ENCODE peak calls at places on chromosomes 5 and 9, in nine cellular contexts. One of them, this sample, is unnamed.

GRCh38 chr5:51621156-51621555 is 237.9 kb downstream of the ISL1 start:
- DNase-seq in C1 segment of cervical spinal cord: no peak
- DNase-seq in COR-L47: no peak
- DNase-seq in dermis blood vessel endothelial cell: no peak
- DNase-seq in KG1: no peak
- DNase-seq in ecto neural progenitor cell: no peak
- DNase-seq in activated T-cell treated with anti-CD3 and anti-CD28 coated beads for 1 hour: no peak
- DNase-seq in germinal center: no peak
- DNase-seq in MCF 10A: no peak
- DNase-seq in this sample: no peak

GRCh38 chr5:133899506-133899905 is 68.9 kb downstream of the C5orf15 start:
- DNase-seq in C1 segment of cervical spinal cord: no peak
- DNase-seq in COR-L47: no peak
- DNase-seq in dermis blood vessel endothelial cell: no peak
- DNase-seq in KG1: no peak
- DNase-seq in ecto neural progenitor cell: no peak
- DNase-seq in activated T-cell treated with anti-CD3 and anti-CD28 coated beads for 1 hour: no peak
- DNase-seq in germinal center: no peak
- DNase-seq in MCF 10A: no peak
- DNase-seq in this sample: no peak

GRCh38 chr9:74309654-74310053 is 187.5 kb upstream of the RORB start:
- DNase-seq in C1 segment of cervical spinal cord: no peak
- DNase-seq in COR-L47: no peak
- DNase-seq in dermis blood vessel endothelial cell: no peak
- DNase-seq in KG1: no peak
- DNase-seq in ecto neural progenitor cell: no peak
- DNase-seq in activated T-cell treated with anti-CD3 and anti-CD28 coated beads for 1 hour: no peak
- DNase-seq in germinal center: no peak
- DNase-seq in MCF 10A: no peak
- DNase-seq in this sample: no peak

GRCh38 chr9:81613002-81613750 is 76.2 kb downstream of the TLE1 start:
- DNase-seq in C1 segment of cervical spinal cord: no peak
- DNase-seq in COR-L47: no peak
- DNase-seq in dermis blood vessel endothelial cell: peak
- DNase-seq in KG1: no peak
- DNase-seq in ecto neural progenitor cell: no peak
- DNase-seq in activated T-cell treated with anti-CD3 and anti-CD28 coated beads for 1 hour: no peak
- DNase-seq in germinal center: no peak
- DNase-seq in MCF 10A: no peak
- DNase-seq in this sample: no peak

GRCh38 chr9:98118640-98119601 is at the start of gene TRIM14:
- DNase-seq in C1 segment of cervical spinal cord: no peak
- DNase-seq in COR-L47: peak
- DNase-seq in dermis blood vessel endothelial cell: peak
- DNase-seq in KG1: peak
- DNase-seq in ecto neural progenitor cell: peak
- DNase-seq in activated T-cell treated with anti-CD3 and anti-CD28 coated beads for 1 hour: peak
- DNase-seq in germinal center: peak
- DNase-seq in MCF 10A: peak
- DNase-seq in this sample: peak

GRCh38 chr9:127664678-127665507 is 41.9 kb upstream of the CFAP157 start:
- DNase-seq in C1 segment of cervical spinal cord: no peak
- DNase-seq in COR-L47: no peak
- DNase-seq in dermis blood vessel endothelial cell: no peak
- DNase-seq in KG1: no peak
- DNase-seq in ecto neural progenitor cell: no peak
- DNase-seq in activated T-cell treated with anti-CD3 and anti-CD28 coated beads for 1 hour: no peak
- DNase-seq in germinal center: no peak
- DNase-seq in MCF 10A: no peak
- DNase-seq in this sample: no peak

GRCh38 chr5:21654551-21654950 is 1198.6 kb downstream of the CDH12 start:
- DNase-seq in C1 segment of cervical spinal cord: no peak
- DNase-seq in COR-L47: no peak
- DNase-seq in dermis blood vessel endothelial cell: no peak
- DNase-seq in KG1: no peak
- DNase-seq in ecto neural progenitor cell: no peak
- DNase-seq in activated T-cell treated with anti-CD3 and anti-CD28 coated beads for 1 hour: no peak
- DNase-seq in germinal center: no peak
- DNase-seq in MCF 10A: no peak
- DNase-seq in this sample: no peak

GRCh38 chr9:27379311-27380236 is 82.6 kb upstream of the EQTN start:
- DNase-seq in C1 segment of cervical spinal cord: no peak
- DNase-seq in COR-L47: no peak
- DNase-seq in dermis blood vessel endothelial cell: no peak
- DNase-seq in KG1: no peak
- DNase-seq in ecto neural progenitor cell: no peak
- DNase-seq in activated T-cell treated with anti-CD3 and anti-CD28 coated beads for 1 hour: no peak
- DNase-seq in germinal center: no peak
- DNase-seq in MCF 10A: no peak
- DNase-seq in this sample: no peak

GRCh38 chr9:109935406-109936087 is 155.5 kb downstream of the PALM2AKAP2 start:
- DNase-seq in C1 segment of cervical spinal cord: no peak
- DNase-seq in COR-L47: no peak
- DNase-seq in dermis blood vessel endothelial cell: no peak
- DNase-seq in KG1: no peak
- DNase-seq in ecto neural progenitor cell: no peak
- DNase-seq in activated T-cell treated with anti-CD3 and anti-CD28 coated beads for 1 hour: no peak
- DNase-seq in germinal center: no peak
- DNase-seq in MCF 10A: no peak
- DNase-seq in this sample: no peak

GRCh38 chr9:135722365-135722764 is 20.4 kb downstream of the KCNT1 start:
- DNase-seq in C1 segment of cervical spinal cord: no peak
- DNase-seq in COR-L47: no peak
- DNase-seq in dermis blood vessel endothelial cell: no peak
- DNase-seq in KG1: no peak
- DNase-seq in ecto neural progenitor cell: no peak
- DNase-seq in activated T-cell treated with anti-CD3 and anti-CD28 coated beads for 1 hour: no peak
- DNase-seq in germinal center: no peak
- DNase-seq in MCF 10A: no peak
- DNase-seq in this sample: no peak

GRCh38 chr5:136162001-136162400 is 29.4 kb downstream of the SMAD5 start:
- DNase-seq in C1 segment of cervical spinal cord: no peak
- DNase-seq in COR-L47: no peak
- DNase-seq in dermis blood vessel endothelial cell: no peak
- DNase-seq in KG1: no peak
- DNase-seq in ecto neural progenitor cell: no peak
- DNase-seq in activated T-cell treated with anti-CD3 and anti-CD28 coated beads for 1 hour: no peak
- DNase-seq in germinal center: no peak
- DNase-seq in MCF 10A: no peak
- DNase-seq in this sample: no peak

GRCh38 chr5:96610747-96611146 is 51.4 kb upstream of the CAST start:
- DNase-seq in C1 segment of cervical spinal cord: no peak
- DNase-seq in COR-L47: no peak
- DNase-seq in dermis blood vessel endothelial cell: no peak
- DNase-seq in KG1: no peak
- DNase-seq in ecto neural progenitor cell: no peak
- DNase-seq in activated T-cell treated with anti-CD3 and anti-CD28 coated beads for 1 hour: no peak
- DNase-seq in germinal center: no peak
- DNase-seq in MCF 10A: no peak
- DNase-seq in this sample: no peak

GRCh38 chr9:81871695-81872094 is 56.5 kb upstream of the SPATA31D4 start:
- DNase-seq in C1 segment of cervical spinal cord: no peak
- DNase-seq in COR-L47: no peak
- DNase-seq in dermis blood vessel endothelial cell: peak
- DNase-seq in KG1: no peak
- DNase-seq in ecto neural progenitor cell: no peak
- DNase-seq in activated T-cell treated with anti-CD3 and anti-CD28 coated beads for 1 hour: no peak
- DNase-seq in germinal center: no peak
- DNase-seq in MCF 10A: peak
- DNase-seq in this sample: no peak

GRCh38 chr5:176762489-176762888 is 47.9 kb upstream of the UNC5A start:
- DNase-seq in C1 segment of cervical spinal cord: no peak
- DNase-seq in COR-L47: no peak
- DNase-seq in dermis blood vessel endothelial cell: no peak
- DNase-seq in KG1: no peak
- DNase-seq in ecto neural progenitor cell: peak
- DNase-seq in activated T-cell treated with anti-CD3 and anti-CD28 coated beads for 1 hour: no peak
- DNase-seq in germinal center: no peak
- DNase-seq in MCF 10A: peak
- DNase-seq in this sample: no peak

GRCh38 chr5:37886207-37886905 is 46.5 kb upstream of the GDNF start:
- DNase-seq in C1 segment of cervical spinal cord: no peak
- DNase-seq in COR-L47: no peak
- DNase-seq in dermis blood vessel endothelial cell: no peak
- DNase-seq in KG1: no peak
- DNase-seq in ecto neural progenitor cell: peak
- DNase-seq in activated T-cell treated with anti-CD3 and anti-CD28 coated beads for 1 hour: no peak
- DNase-seq in germinal center: no peak
- DNase-seq in MCF 10A: no peak
- DNase-seq in this sample: no peak

GRCh38 chr5:74501674-74502478 is 138.7 kb downstream of the ENC1 start:
- DNase-seq in C1 segment of cervical spinal cord: no peak
- DNase-seq in COR-L47: no peak
- DNase-seq in dermis blood vessel endothelial cell: peak
- DNase-seq in KG1: no peak
- DNase-seq in ecto neural progenitor cell: no peak
- DNase-seq in activated T-cell treated with anti-CD3 and anti-CD28 coated beads for 1 hour: no peak
- DNase-seq in germinal center: no peak
- DNase-seq in MCF 10A: no peak
- DNase-seq in this sample: no peak

GRCh38 chr9:16616686-16617085 is 253.8 kb downstream of the BNC2 start:
- DNase-seq in C1 segment of cervical spinal cord: no peak
- DNase-seq in COR-L47: no peak
- DNase-seq in dermis blood vessel endothelial cell: no peak
- DNase-seq in KG1: no peak
- DNase-seq in ecto neural progenitor cell: no peak
- DNase-seq in activated T-cell treated with anti-CD3 and anti-CD28 coated beads for 1 hour: no peak
- DNase-seq in germinal center: no peak
- DNase-seq in MCF 10A: no peak
- DNase-seq in this sample: no peak

GRCh38 chr9:21317956-21318923 is 13.1 kb upstream of the IFNA5 start:
- DNase-seq in C1 segment of cervical spinal cord: peak
- DNase-seq in COR-L47: peak
- DNase-seq in dermis blood vessel endothelial cell: peak
- DNase-seq in KG1: no peak
- DNase-seq in ecto neural progenitor cell: no peak
- DNase-seq in activated T-cell treated with anti-CD3 and anti-CD28 coated beads for 1 hour: no peak
- DNase-seq in germinal center: no peak
- DNase-seq in MCF 10A: peak
- DNase-seq in this sample: peak

GRCh38 chr9:130908129-130908877 is 11.7 kb upstream of the QRFP start:
- DNase-seq in C1 segment of cervical spinal cord: no peak
- DNase-seq in COR-L47: no peak
- DNase-seq in dermis blood vessel endothelial cell: no peak
- DNase-seq in KG1: no peak
- DNase-seq in ecto neural progenitor cell: no peak
- DNase-seq in activated T-cell treated with anti-CD3 and anti-CD28 coated beads for 1 hour: no peak
- DNase-seq in germinal center: no peak
- DNase-seq in MCF 10A: no peak
- DNase-seq in this sample: no peak

GRCh38 chr5:96344678-96345612 is 88.1 kb downstream of the PCSK1 start:
- DNase-seq in C1 segment of cervical spinal cord: no peak
- DNase-seq in COR-L47: peak
- DNase-seq in dermis blood vessel endothelial cell: peak
- DNase-seq in KG1: no peak
- DNase-seq in ecto neural progenitor cell: no peak
- DNase-seq in activated T-cell treated with anti-CD3 and anti-CD28 coated beads for 1 hour: no peak
- DNase-seq in germinal center: no peak
- DNase-seq in MCF 10A: peak
- DNase-seq in this sample: peak

GRCh38 chr9:109771796-109772525 is 8.0 kb upstream of the PALM2AKAP2 start:
- DNase-seq in C1 segment of cervical spinal cord: no peak
- DNase-seq in COR-L47: no peak
- DNase-seq in dermis blood vessel endothelial cell: no peak
- DNase-seq in KG1: no peak
- DNase-seq in ecto neural progenitor cell: no peak
- DNase-seq in activated T-cell treated with anti-CD3 and anti-CD28 coated beads for 1 hour: no peak
- DNase-seq in germinal center: no peak
- DNase-seq in MCF 10A: no peak
- DNase-seq in this sample: peak

GRCh38 chr9:114121445-114122151 is 22.5 kb upstream of the KIF12 start:
- DNase-seq in C1 segment of cervical spinal cord: no peak
- DNase-seq in COR-L47: no peak
- DNase-seq in dermis blood vessel endothelial cell: no peak
- DNase-seq in KG1: no peak
- DNase-seq in ecto neural progenitor cell: no peak
- DNase-seq in activated T-cell treated with anti-CD3 and anti-CD28 coated beads for 1 hour: no peak
- DNase-seq in germinal center: no peak
- DNase-seq in MCF 10A: no peak
- DNase-seq in this sample: no peak

GRCh38 chr5:77129386-77129785 is 42.3 kb upstream of the ZBED3 start:
- DNase-seq in C1 segment of cervical spinal cord: no peak
- DNase-seq in COR-L47: peak
- DNase-seq in dermis blood vessel endothelial cell: peak
- DNase-seq in KG1: peak
- DNase-seq in ecto neural progenitor cell: peak
- DNase-seq in activated T-cell treated with anti-CD3 and anti-CD28 coated beads for 1 hour: no peak
- DNase-seq in germinal center: no peak
- DNase-seq in MCF 10A: peak
- DNase-seq in this sample: no peak

GRCh38 chr9:101232405-101232977 is 152.3 kb downstream of the BAAT start:
- DNase-seq in C1 segment of cervical spinal cord: no peak
- DNase-seq in COR-L47: no peak
- DNase-seq in dermis blood vessel endothelial cell: no peak
- DNase-seq in KG1: no peak
- DNase-seq in ecto neural progenitor cell: no peak
- DNase-seq in activated T-cell treated with anti-CD3 and anti-CD28 coated beads for 1 hour: no peak
- DNase-seq in germinal center: no peak
- DNase-seq in MCF 10A: no peak
- DNase-seq in this sample: no peak

GRCh38 chr5:147479949-147480348 is 29.9 kb downstream of the DPYSL3 start:
- DNase-seq in C1 segment of cervical spinal cord: no peak
- DNase-seq in COR-L47: peak
- DNase-seq in dermis blood vessel endothelial cell: peak
- DNase-seq in KG1: no peak
- DNase-seq in ecto neural progenitor cell: no peak
- DNase-seq in activated T-cell treated with anti-CD3 and anti-CD28 coated beads for 1 hour: no peak
- DNase-seq in germinal center: no peak
- DNase-seq in MCF 10A: no peak
- DNase-seq in this sample: no peak

GRCh38 chr9:22044583-22044982 is 35.5 kb upstream of the CDKN2B start:
- DNase-seq in C1 segment of cervical spinal cord: no peak
- DNase-seq in COR-L47: no peak
- DNase-seq in dermis blood vessel endothelial cell: peak
- DNase-seq in KG1: no peak
- DNase-seq in ecto neural progenitor cell: no peak
- DNase-seq in activated T-cell treated with anti-CD3 and anti-CD28 coated beads for 1 hour: no peak
- DNase-seq in germinal center: no peak
- DNase-seq in MCF 10A: no peak
- DNase-seq in this sample: no peak

GRCh38 chr9:37575921-37576721 is at the start of gene FBXO10:
- DNase-seq in C1 segment of cervical spinal cord: peak
- DNase-seq in COR-L47: peak
- DNase-seq in dermis blood vessel endothelial cell: peak
- DNase-seq in KG1: no peak
- DNase-seq in ecto neural progenitor cell: peak
- DNase-seq in activated T-cell treated with anti-CD3 and anti-CD28 coated beads for 1 hour: peak
- DNase-seq in germinal center: peak
- DNase-seq in MCF 10A: peak
- DNase-seq in this sample: peak

GRCh38 chr5:84673785-84674184 is 289.1 kb upstream of the EDIL3 start:
- DNase-seq in C1 segment of cervical spinal cord: no peak
- DNase-seq in COR-L47: no peak
- DNase-seq in dermis blood vessel endothelial cell: no peak
- DNase-seq in KG1: no peak
- DNase-seq in ecto neural progenitor cell: no peak
- DNase-seq in activated T-cell treated with anti-CD3 and anti-CD28 coated beads for 1 hour: no peak
- DNase-seq in germinal center: no peak
- DNase-seq in MCF 10A: no peak
- DNase-seq in this sample: no peak

GRCh38 chr9:124776952-124777645 is at the start of gene OLFML2A:
- DNase-seq in C1 segment of cervical spinal cord: no peak
- DNase-seq in COR-L47: peak
- DNase-seq in dermis blood vessel endothelial cell: peak
- DNase-seq in KG1: no peak
- DNase-seq in ecto neural progenitor cell: peak
- DNase-seq in activated T-cell treated with anti-CD3 and anti-CD28 coated beads for 1 hour: no peak
- DNase-seq in germinal center: peak
- DNase-seq in MCF 10A: no peak
- DNase-seq in this sample: peak

GRCh38 chr9:33748633-33749304 is 46.6 kb upstream of the PRSS3 start:
- DNase-seq in C1 segment of cervical spinal cord: no peak
- DNase-seq in COR-L47: no peak
- DNase-seq in dermis blood vessel endothelial cell: no peak
- DNase-seq in KG1: peak
- DNase-seq in ecto neural progenitor cell: no peak
- DNase-seq in activated T-cell treated with anti-CD3 and anti-CD28 coated beads for 1 hour: no peak
- DNase-seq in germinal center: no peak
- DNase-seq in MCF 10A: no peak
- DNase-seq in this sample: no peak

GRCh38 chr5:132747693-132748440 is 641 bp downstream of the CCNI2 start:
- DNase-seq in C1 segment of cervical spinal cord: no peak
- DNase-seq in COR-L47: no peak
- DNase-seq in dermis blood vessel endothelial cell: no peak
- DNase-seq in KG1: no peak
- DNase-seq in ecto neural progenitor cell: no peak
- DNase-seq in activated T-cell treated with anti-CD3 and anti-CD28 coated beads for 1 hour: peak
- DNase-seq in germinal center: peak
- DNase-seq in MCF 10A: no peak
- DNase-seq in this sample: no peak